ENCODE peak calls at places on chromosomes 2 and 18, in ten cellular contexts. V is AG10803, B is heart right ventricle, J is AG04450, N is lung, D is epithelial cell of esophagus, F is breast epithelium, M is fibroblast of mammary gland, G is BJ, U is OCI-LY7. R is an unnamed sample.

GRCh38 chr2:173583196-173583595 is 228.5 kb downstream of the CDCA7 start:
- DNase-seq in V (no peak), B (no peak), J (no peak), N (no peak), D (no peak), F (no peak), M (no peak), G (no peak), U (no peak), R (no peak)

GRCh38 chr2:126568734-126569133 is 87.2 kb upstream of the GYPC start:
- DNase-seq in V (no peak), B (no peak), J (no peak), N (no peak), D (no peak), F (no peak), M (no peak), G (no peak), U (no peak), R (no peak)

GRCh38 chr2:138237657-138238384 is 263.7 kb upstream of the SPOPL start:
- DNase-seq in V (no peak), B (peak), J (no peak), N (no peak), D (no peak), F (no peak), M (no peak), G (no peak), U (no peak), R (no peak)

GRCh38 chr2:227188292-227188691 is 23.9 kb downstream of the COL4A3 start:
- DNase-seq in V (peak), B (peak), J (no peak), N (peak), D (no peak), F (no peak), M (peak), G (peak), U (no peak), R (peak)

GRCh38 chr2:28314968-28315367 is 77.7 kb upstream of the FOSL2 start:
- DNase-seq in V (no peak), B (no peak), J (no peak), N (no peak), D (no peak), F (no peak), M (no peak), G (no peak), U (no peak), R (no peak)

GRCh38 chr2:237830522-237830921 is 28.9 kb upstream of the RAMP1 start:
- DNase-seq in V (no peak), B (no peak), J (no peak), N (no peak), D (no peak), F (no peak), M (no peak), G (no peak), U (no peak), R (no peak)

GRCh38 chr2:9832586-9832985 is 10.7 kb upstream of the TAF1B start:
- DNase-seq in V (peak), B (no peak), J (no peak), N (no peak), D (peak), F (no peak), M (peak), G (no peak), U (no peak), R (no peak)

GRCh38 chr2:128172191-128172590 is 81.2 kb downstream of the UGGT1 start:
- DNase-seq in V (peak), B (no peak), J (no peak), N (no peak), D (peak), F (no peak), M (peak), G (no peak), U (no peak), R (no peak)

GRCh38 chr18:63307555-63308200 is 11.9 kb downstream of the BCL2 start:
- DNase-seq in V (peak), B (peak), J (no peak), N (no peak), D (no peak), F (no peak), M (peak), G (no peak), U (no peak), R (no peak)

GRCh38 chr2:204010611-204011560 is 74.3 kb downstream of the ICOS start:
- DNase-seq in V (no peak), B (no peak), J (no peak), N (no peak), D (peak), F (no peak), M (peak), G (no peak), U (peak), R (no peak)

GRCh38 chr2:109699646-109700045 is 85.5 kb downstream of the SOWAHC start:
- DNase-seq in V (no peak), B (no peak), J (no peak), N (no peak), D (no peak), F (no peak), M (no peak), G (no peak), U (no peak), R (no peak)

GRCh38 chr2:86673976-86674670 is 46.0 kb upstream of the RMND5A start:
- DNase-seq in V (peak), B (no peak), J (no peak), N (no peak), D (no peak), F (no peak), M (peak), G (no peak), U (no peak), R (peak)

GRCh38 chr2:101124684-101125366 is 26.4 kb downstream of the TBC1D8 start:
- DNase-seq in V (peak), B (peak), J (peak), N (peak), D (peak), F (peak), M (peak), G (peak), U (no peak), R (peak)

GRCh38 chr2:176270100-176270750 is 983 bp downstream of the MTX2 start:
- DNase-seq in V (no peak), B (no peak), J (no peak), N (no peak), D (peak), F (no peak), M (peak), G (no peak), U (no peak), R (no peak)

GRCh38 chr18:46756559-46757201 is at the start of gene ST8SIA5:
- DNase-seq in V (no peak), B (peak), J (no peak), N (no peak), D (no peak), F (no peak), M (no peak), G (no peak), U (no peak), R (no peak)
- H3K4me3 ChIP-seq in V (peak), B (peak), J (peak), N (no peak), D (no peak), F (peak), M (peak), G (no peak), U (no peak), R (peak)

DNA sequence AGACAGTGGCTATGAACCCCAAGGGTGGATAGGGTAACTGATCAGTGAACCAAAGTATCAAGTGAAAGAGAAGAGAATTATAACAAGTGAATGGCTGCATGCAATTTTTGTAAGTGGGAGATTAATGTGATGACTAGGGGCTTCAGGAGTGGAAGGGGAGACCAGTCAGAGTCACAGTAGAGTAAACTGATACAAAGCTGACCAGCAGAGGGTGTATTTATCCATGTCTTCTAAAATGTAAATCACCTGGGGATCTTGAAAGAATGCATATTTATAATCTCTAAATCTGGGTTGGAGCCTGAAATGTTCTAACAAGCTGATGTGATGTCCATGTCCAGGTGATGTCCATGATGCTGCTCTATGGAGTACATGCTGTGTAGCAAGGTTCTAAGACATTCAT is 1351.3 kb upstream of the CHAC2 start:
- DNase-seq in V (no peak), B (no peak), J (no peak), N (no peak), D (peak), F (no peak), M (no peak), G (no peak), U (peak), R (peak)
- TF ChIP-seq CTCF in V (no peak), B (no peak), J (peak), N (no peak), D (peak), F (no peak), M (no peak), G (no peak), U (peak), R (no peak)

GRCh38 chr2:200380139-200380561 is 73.7 kb downstream of the SPATS2L start:
- DNase-seq in V (no peak), B (no peak), J (no peak), N (no peak), D (peak), F (no peak), M (no peak), G (no peak), U (no peak), R (peak)
- H3K4me3 ChIP-seq in V (no peak), B (no peak), J (no peak), N (no peak), D (no peak), F (no peak), M (no peak), G (no peak), U (no peak), R (no peak)

DNA sequence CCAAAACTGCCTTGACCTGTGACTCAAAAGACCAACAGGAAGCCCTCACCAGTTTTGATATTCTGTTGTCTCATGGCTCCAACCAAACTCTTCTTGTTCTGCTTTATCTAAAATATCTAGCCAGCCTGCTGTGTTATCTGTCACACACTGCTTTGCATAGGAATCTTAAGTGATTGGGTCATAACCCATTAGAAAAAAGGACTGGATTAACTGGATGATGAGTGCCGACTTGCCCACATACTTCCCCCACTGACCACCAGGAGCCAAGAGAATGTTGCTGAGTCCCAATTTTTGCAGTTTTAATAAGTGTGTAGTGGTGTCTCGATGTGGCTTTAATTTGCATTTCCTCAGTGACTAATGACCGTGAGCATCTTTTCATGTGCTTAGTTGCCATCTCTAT is 6.5 kb downstream of the MOGAT1 start:
- DNase-seq in V (no peak), B (no peak), J (no peak), N (no peak), D (peak), F (no peak), M (no peak), G (no peak), U (no peak), R (no peak)
- TF ChIP-seq CTCF in V (no peak), B (no peak), J (peak), N (no peak), D (no peak), F (no peak), M (peak), G (no peak), U (no peak), R (peak)

GRCh38 chr2:74448771-74449170 is 6.1 kb upstream of the INO80B start:
- DNase-seq in V (no peak), B (no peak), J (no peak), N (no peak), D (no peak), F (no peak), M (peak), G (no peak), U (no peak), R (no peak)
- H3K4me3 ChIP-seq in V (no peak), B (no peak), J (no peak), N (no peak), D (no peak), F (no peak), M (no peak), G (no peak), U (no peak), R (no peak)

R was measured in astrocyte of the spinal cord.